ENCODE peak calls at places on chromosomes 11 and 22, in five cellular contexts. K, X, M, N and C are unnamed samples.

GRCh38 chr22:38327805-38328204 is 10.6 kb upstream of the CSNK1E start:
- DNase-seq in K (no peak), X (no peak), M (peak), N (peak), C (peak)

GRCh38 chr11:74208507-74208906 is 37.4 kb downstream of the PPME1 start:
- DNase-seq in K (no peak), X (no peak), M (no peak), N (no peak), C (no peak)

GRCh38 chr11:70824590-70825300 is 426.4 kb downstream of the CTTN start:
- DNase-seq in K (no peak), X (no peak), M (no peak), N (no peak), C (no peak)

GRCh38 chr22:26321469-26321913 is 107.6 kb upstream of the ASPHD2 start:
- DNase-seq in K (peak), X (no peak), M (peak), N (peak), C (peak)

GRCh38 chr11:11882539-11882938 is 40.8 kb downstream of the USP47 start:
- DNase-seq in K (no peak), X (no peak), M (no peak), N (no peak), C (no peak)

GRCh38 chr11:3160252-3161031 is 4.7 kb downstream of the OSBPL5 start:
- DNase-seq in K (peak), X (peak), M (peak), N (peak), C (peak)

GRCh38 chr22:46117206-46118199 is 32.8 kb upstream of the PPARA start:
- DNase-seq in K (no peak), X (no peak), M (no peak), N (peak), C (peak)

GRCh38 chr22:45083659-45084305 is 74.0 kb upstream of the PHF21B start:
- DNase-seq in K (no peak), X (no peak), M (peak), N (peak), C (peak)

GRCh38 chr11:87422566-87422965 is 384.8 kb downstream of the TMEM135 start:
- DNase-seq in K (peak), X (no peak), M (no peak), N (no peak), C (no peak)

GRCh38 chr11:104405277-104405676 is 241.3 kb upstream of the PDGFD start:
- DNase-seq in K (no peak), X (no peak), M (no peak), N (no peak), C (no peak)

GRCh38 chr22:31818481-31819392 is 64.9 kb downstream of the DEPDC5 start:
- DNase-seq in K (no peak), X (no peak), M (peak), N (peak), C (peak)

GRCh38 chr11:127651175-127651887 is 650.8 kb upstream of the KIRREL3 start:
- DNase-seq in K (no peak), X (no peak), M (no peak), N (peak), C (no peak)

GRCh38 chr11:72589802-72590761 is 84.1 kb downstream of the PDE2A start:
- DNase-seq in K (peak), X (no peak), M (no peak), N (peak), C (no peak)

GRCh38 chr11:116173946-116174911 is 598.6 kb downstream of the BUD13 start:
- DNase-seq in K (no peak), X (no peak), M (no peak), N (no peak), C (no peak)

GRCh38 chr11:65920035-65920802 is 993 bp downstream of the DRAP1 start:
- DNase-seq in K (no peak), X (no peak), M (no peak), N (no peak), C (no peak)

GRCh38 chr22:17969732-17970131 is 54.6 kb downstream of the MICAL3 start:
- DNase-seq in K (peak), X (no peak), M (peak), N (peak), C (peak)

GRCh38 chr11:57777969-57778317 is 16.3 kb downstream of the CTNND1 start:
- DNase-seq in K (no peak), X (no peak), M (no peak), N (peak), C (no peak)

GRCh38 chr22:36546932-36547331 is 18.0 kb upstream of the EIF3D start:
- DNase-seq in K (no peak), X (no peak), M (peak), N (peak), C (peak)

GRCh38 chr11:28649922-28650321 is 541.7 kb downstream of the METTL15 start:
- DNase-seq in K (no peak), X (no peak), M (no peak), N (peak), C (no peak)

GRCh38 chr22:45918455-45919370 is 58.2 kb downstream of the WNT7B start:
- DNase-seq in K (no peak), X (no peak), M (no peak), N (peak), C (no peak)

GRCh38 chr11:102120437-102120935 is 10.2 kb downstream of the YAP1 start:
- DNase-seq in K (no peak), X (no peak), M (no peak), N (no peak), C (peak)

GRCh38 chr11:57568330-57568766 is 876 bp upstream of the UBE2L6 start:
- DNase-seq in K (no peak), X (peak), M (no peak), N (peak), C (peak)

GRCh38 chr11:116073854-116074837 is 569.9 kb upstream of the CADM1 start:
- DNase-seq in K (peak), X (no peak), M (no peak), N (peak), C (no peak)

GRCh38 chr11:123233280-123233977 is 38.4 kb upstream of the CLMP start:
- DNase-seq in K (no peak), X (no peak), M (no peak), N (no peak), C (no peak)